ENCODE peak calls at places on chromosome 18, in four cellular contexts. U is upper lobe of left lung, B is cardiac fibroblast, C is fibroblast of lung. P is an unnamed sample.

GRCh38 chr18:69631281-69631680 is 230.6 kb downstream of the DOK6 start:
- DNase-seq in U (no peak), B (no peak), C (peak), P (no peak)

GRCh38 chr18:59650266-59650820 is 46.9 kb downstream of the CCBE1 start:
- DNase-seq in C (no peak), U (no peak), B (no peak), P (no peak)

GRCh38 chr18:63783394-63783793 is 8.2 kb downstream of the SERPINB7 start:
- DNase-seq in C (no peak), U (no peak), B (no peak), P (no peak)

GRCh38 chr18:63962137-63962536 is 7.7 kb upstream of the SERPINB8 start:
- DNase-seq in C (no peak), U (no peak), B (no peak), P (no peak)

GRCh38 chr18:36406805-36407204 is 109.3 kb downstream of the FHOD3 start:
- DNase-seq in U (no peak), B (no peak), C (no peak), P (no peak)

GRCh38 chr18:69898241-69898861 is 49.3 kb downstream of the CD226 start:
- DNase-seq in C (no peak), B (no peak), U (no peak), P (no peak)

GRCh38 chr18:5895300-5895885 is at the start of gene TMEM200C:
- DNase-seq in C (peak), U (peak), B (peak), P (peak)

GRCh38 chr18:52722904-52723303 is 382.9 kb downstream of the DCC start:
- DNase-seq in C (no peak), U (no peak), B (no peak), P (no peak)

GRCh38 chr18:59671533-59671932 is 25.7 kb downstream of the CCBE1 start:
- DNase-seq in U (no peak), C (no peak), B (no peak), P (no peak)

GRCh38 chr18:77127769-77128671 is 4.6 kb downstream of the MBP start:
- DNase-seq in B (peak), C (peak), U (peak), P (no peak)

GRCh38 chr18:64331419-64331818 is 182.5 kb upstream of the LINC00305 start:
- DNase-seq in U (no peak), B (no peak), C (no peak), P (no peak)

GRCh38 chr18:76388891-76389423 is 106.1 kb downstream of the ZNF516 start:
- DNase-seq in U (no peak), C (peak), B (no peak), P (no peak)

GRCh38 chr18:23701017-23701416 is 11.8 kb downstream of the LAMA3 start:
- DNase-seq in B (no peak), C (no peak), U (no peak), P (no peak)

GRCh38 chr18:36786686-36787085 is 42.1 kb downstream of the TPGS2 start:
- DNase-seq in B (peak), U (peak), C (peak), P (no peak)

GRCh38 chr18:58247363-58247834 is 203.4 kb downstream of the NEDD4L start:
- DNase-seq in B (peak), U (peak), C (peak), P (no peak)

GRCh38 chr18:60568211-60568610 is 195.6 kb upstream of the MC4R start:
- DNase-seq in C (no peak), B (no peak), U (no peak), P (no peak)

GRCh38 chr18:76450452-76450851 is 44.6 kb downstream of the ZNF516 start:
- DNase-seq in C (peak), U (peak), B (peak), P (no peak)

GRCh38 chr18:54608008-54608642 is 17.1 kb downstream of the DYNAP start:
- DNase-seq in U (no peak), B (peak), C (peak), P (no peak)

GRCh38 chr18:69257861-69258458 is 142.7 kb upstream of the DOK6 start:
- DNase-seq in U (no peak), C (peak), B (peak), P (no peak)

GRCh38 chr18:75456277-75456676 is 28.8 kb upstream of the SMIM21 start:
- DNase-seq in C (peak), U (no peak), B (no peak), P (no peak)

GRCh38 chr18:27780061-27780740 is 396.7 kb downstream of the CDH2 start:
- DNase-seq in C (no peak), B (no peak), U (no peak), P (no peak)

GRCh38 chr18:70181015-70181414 is 24.5 kb downstream of the RTTN start:
- DNase-seq in B (peak), C (peak), U (no peak), P (no peak)

GRCh38 chr18:3246636-3247242 is 862 bp upstream of the MYL12A start:
- DNase-seq in U (peak), C (no peak), B (no peak), P (no peak)

GRCh38 chr18:77086034-77086433 is 46.5 kb downstream of the MBP start:
- DNase-seq in C (peak), B (peak), U (no peak), P (no peak)

GRCh38 chr18:23146861-23147469 is 11.7 kb downstream of the CABLES1 start:
- DNase-seq in U (no peak), B (no peak), C (no peak), P (no peak)

GRCh38 chr18:9608298-9608697 is 6.1 kb downstream of the PPP4R1 start:
- DNase-seq in U (no peak), B (peak), C (no peak), P (no peak)

GRCh38 chr18:3347286-3347803 is 85.4 kb downstream of the MYL12B start:
- DNase-seq in U (no peak), C (no peak), B (no peak), P (no peak)

GRCh38 chr18:75429975-75430374 is 2.5 kb upstream of the SMIM21 start:
- DNase-seq in B (no peak), U (no peak), C (no peak), P (no peak)

GRCh38 chr18:21257383-21257782 is 15.4 kb downstream of the GREB1L start:
- DNase-seq in B (no peak), U (no peak), C (no peak), P (no peak)

GRCh38 chr18:22324191-22325131 is 93.3 kb downstream of the CTAGE1 start:
- DNase-seq in B (peak), C (peak), U (peak), P (peak)

GRCh38 chr18:72107647-72108046 is 436.5 kb downstream of the CBLN2 start:
- DNase-seq in U (no peak), C (peak), B (no peak), P (no peak)

GRCh38 chr18:6633370-6633769 is 96.1 kb upstream of the ARHGAP28 start:
- DNase-seq in B (no peak), C (no peak), U (no peak), P (no peak)

GRCh38 chr18:48023334-48024008 is 93.0 kb upstream of the SMAD2 start:
- DNase-seq in U (no peak), B (peak), C (no peak), P (no peak)

GRCh38 chr18:76522104-76522503 is 27.1 kb upstream of the ZNF516 start:
- DNase-seq in C (no peak), B (no peak), U (no peak), P (no peak)

GRCh38 chr18:49227456-49227855 is 233.0 kb downstream of the DYM start:
- DNase-seq in U (no peak), C (no peak), B (no peak), P (no peak)

GRCh38 chr18:65606551-65607130 is 144.2 kb upstream of the CDH7 start:
- DNase-seq in U (no peak), C (no peak), B (no peak), P (no peak)

GRCh38 chr18:40124107-40124506 is 1830.9 kb upstream of the PIK3C3 start:
- DNase-seq in C (peak), B (peak), U (no peak), P (no peak)

GRCh38 chr18:28176933-28177827 is at the start of gene CDH2:
- DNase-seq in U (no peak), C (peak), B (peak), P (peak)

GRCh38 chr18:32930695-32931301 is 158.0 kb upstream of the KLHL14 start:
- DNase-seq in C (peak), U (no peak), B (peak), P (no peak)

GRCh38 chr18:45169610-45170009 is 445.7 kb upstream of the SLC14A2 start:
- DNase-seq in C (peak), B (peak), U (no peak), P (no peak)

DNA sequence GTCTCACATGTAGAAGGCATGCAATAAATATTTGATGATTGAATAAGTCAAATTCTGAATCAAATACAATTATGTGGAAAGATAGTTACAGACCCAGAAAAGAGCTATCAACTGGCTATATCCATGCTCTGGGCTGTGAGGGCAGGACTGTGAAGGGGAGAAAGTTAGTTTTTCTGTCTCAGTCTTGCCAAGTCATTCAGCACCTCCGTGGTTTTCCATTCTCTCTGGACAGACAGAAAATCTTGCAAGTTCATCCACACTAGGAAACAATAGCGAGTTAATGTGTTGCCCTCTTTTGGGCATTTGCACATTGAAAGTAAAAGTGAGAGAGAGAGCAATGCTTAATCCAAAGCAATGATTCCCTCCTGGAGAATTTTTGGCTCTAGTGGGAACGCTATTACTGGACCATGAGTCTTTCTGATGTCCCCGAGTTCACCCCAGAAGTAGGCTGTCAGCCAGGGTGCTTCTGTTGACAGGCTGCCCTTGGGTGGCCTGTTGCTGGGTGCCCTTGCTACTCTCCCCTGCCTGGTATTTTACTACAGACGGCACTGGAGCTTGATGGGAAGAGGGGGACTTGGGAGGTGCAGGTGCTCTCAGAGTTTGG is 238.3 kb downstream of the LOXHD1 start:
- DNase-seq in C (no peak), B (no peak), U (no peak), P (no peak)
- TF ChIP-seq CTCF in C (no peak), B (no peak), U (no peak), P (no peak)

GRCh38 chr18:8424481-8424880 is 184.8 kb upstream of the RAB12 start:
- DNase-seq in U (no peak), C (no peak), B (no peak), P (no peak)
- TF ChIP-seq CTCF in U (no peak), C (no peak), B (no peak), P (no peak)

GRCh38 chr18:61893304-61893970 is 630 bp upstream of the RNF152 start:
- DNase-seq in U (peak), C (peak), B (peak), P (peak)

GRCh38 chr18:61892683-61893303 is at the start of gene RNF152:
- DNase-seq in C (peak), B (peak), U (no peak), P (peak)

GRCh38 chr18:61894751-61895524 is 2.1 kb upstream of the RNF152 start:
- DNase-seq in C (no peak), B (no peak), U (no peak), P (no peak)

GRCh38 chr18:61896118-61896517 is 3.3 kb upstream of the RNF152 start:
- DNase-seq in C (no peak), U (no peak), B (no peak), P (no peak)

GRCh38 chr18:61893971-61894750 is 1.4 kb upstream of the RNF152 start:
- DNase-seq in C (peak), B (peak), U (peak), P (peak)
- TF ChIP-seq CTCF in C (no peak), B (no peak), U (peak), P (peak)

GRCh38 chr18:12943200-12943599 is 4.6 kb upstream of the SEH1L start:
- DNase-seq in B (no peak), U (no peak), C (no peak), P (no peak)

GRCh38 chr18:12948055-12948804 is 419 bp downstream of the SEH1L start:
- DNase-seq in C (peak), U (peak), B (peak), P (peak)

GRCh38 chr18:12947355-12948054 is at the start of gene SEH1L:
- DNase-seq in C (peak), U (peak), B (peak), P (peak)

GRCh38 chr18:12944724-12945123 is 3.1 kb upstream of the SEH1L start:
- DNase-seq in B (peak), U (peak), C (no peak), P (no peak)

GRCh38 chr18:12946549-12947354 is 1.1 kb upstream of the SEH1L start:
- DNase-seq in B (peak), C (peak), U (peak), P (no peak)
- TF ChIP-seq CTCF in B (no peak), C (peak), U (no peak), P (no peak)

P was measured in progenitor cell of endocrine pancreas.